ENCODE peak calls at places on chromosomes 5 and 9, in six cellular contexts. C is astrocyte, L is A549, F is fibroblast of lung, O is Karpas-422, R is H9. N is an unnamed sample. For H3K4me1, the result is how much of the 10 kb centered on the place peaks cover.

GRCh38 chr5:59540366-59540765 is 353.2 kb downstream of the PDE4D start:
- DNase-seq in R (no peak), O (no peak), L (no peak), C (no peak), F (no peak), N (no peak)

GRCh38 chr9:130867556-130867955 is 29.1 kb downstream of the QRFP start:
- DNase-seq in C (no peak), O (peak), R (no peak), F (no peak), L (no peak), N (no peak)

GRCh38 chr5:93603191-93603590 is 20.2 kb downstream of the NR2F1 start:
- DNase-seq in C (no peak), F (peak), R (no peak), L (no peak), O (no peak), N (no peak)

GRCh38 chr9:137064027-137064879 is 6.1 kb downstream of the SAPCD2 start:
- DNase-seq in F (no peak), O (peak), R (peak), L (no peak), C (no peak), N (no peak)

GRCh38 chr9:94176582-94176981 is 82.5 kb upstream of the ZNF169 start:
- DNase-seq in F (no peak), R (no peak), O (no peak), L (no peak), C (no peak), N (no peak)

GRCh38 chr9:98215821-98216220 is 23.4 kb upstream of the CORO2A start:
- DNase-seq in L (peak), O (no peak), R (peak), C (no peak), F (no peak), N (peak)

GRCh38 chr9:79670269-79670961 is 98.7 kb downstream of the TLE4 start:
- DNase-seq in R (no peak), O (no peak), F (no peak), C (no peak), L (no peak), N (no peak)

GRCh38 chr9:125153712-125154367 is 10.5 kb upstream of the SCAI start:
- DNase-seq in R (no peak), F (peak), C (peak), L (no peak), O (no peak), N (no peak)

GRCh38 chr9:110936719-110937452 is 101.4 kb downstream of the LPAR1 start:
- DNase-seq in O (no peak), R (no peak), L (no peak), F (peak), C (peak), N (no peak)

GRCh38 chr9:19769213-19769612 is 19.6 kb downstream of the SLC24A2 start:
- DNase-seq in C (no peak), O (no peak), R (no peak), F (no peak), L (no peak), N (no peak)

GRCh38 chr9:105244996-105245719 is 707 bp downstream of the SLC44A1 start:
- DNase-seq in L (peak), R (peak), O (no peak), C (no peak), F (peak), N (peak)

GRCh38 chr5:93584531-93585053 is 1.6 kb downstream of the NR2F1 start:
- DNase-seq in R (no peak), O (no peak), C (no peak), L (no peak), F (no peak), N (no peak)

GRCh38 chr9:88736136-88736637 is 201.2 kb downstream of the NXNL2 start:
- DNase-seq in F (no peak), O (no peak), R (no peak), C (no peak), L (no peak), N (no peak)

GRCh38 chr5:173673295-173674170 is 57.1 kb upstream of the BOD1 start:
- DNase-seq in L (no peak), R (peak), O (no peak), C (no peak), F (no peak), N (no peak)

GRCh38 chr5:111254613-111255012 is 30.4 kb downstream of the CAMK4 start:
- DNase-seq in C (peak), R (no peak), O (no peak), F (peak), L (no peak), N (no peak)

GRCh38 chr5:145787996-145788395 is 47.1 kb downstream of the PRELID2 start:
- DNase-seq in F (no peak), O (no peak), R (no peak), C (no peak), L (no peak), N (no peak)

GRCh38 chr5:44388504-44389409 is 463 bp downstream of the FGF10 start:
- DNase-seq in O (no peak), F (no peak), C (no peak), L (no peak), R (peak), N (peak)

GRCh38 chr5:177447611-177448243 is 1.1 kb downstream of the PRR7 start:
- DNase-seq in F (peak), R (peak), O (peak), C (peak), L (peak), N (peak)

GRCh38 chr9:84773023-84773422 is 103.5 kb downstream of the NTRK2 start:
- DNase-seq in O (no peak), L (no peak), C (peak), R (no peak), F (peak), N (no peak)

GRCh38 chr5:61333351-61334223 is 1.5 kb downstream of the ZSWIM6 start:
- DNase-seq in R (no peak), C (no peak), L (no peak), F (peak), O (peak), N (peak)

GRCh38 chr5:149439899-149440655 is 61.0 kb upstream of the IL17B start:
- DNase-seq in O (no peak), F (peak), C (peak), L (peak), R (peak), N (peak)

GRCh38 chr5:135204151-135204600 is 170.1 kb upstream of the PITX1 start:
- DNase-seq in F (peak), L (no peak), C (peak), R (no peak), O (peak), N (peak)

GRCh38 chr5:180872419-180872818 is 11.3 kb upstream of the ZFP62 start:
- DNase-seq in L (no peak), F (no peak), C (no peak), O (no peak), R (no peak), N (no peak)

GRCh38 chr5:81829242-81829641 is 78.3 kb upstream of the SSBP2 start:
- DNase-seq in O (no peak), R (no peak), L (no peak), F (peak), C (no peak), N (no peak)

GRCh38 chr5:59709346-59709821 is 184.1 kb downstream of the PDE4D start:
- DNase-seq in F (peak), C (no peak), O (no peak), L (no peak), R (peak), N (peak)

DNA sequence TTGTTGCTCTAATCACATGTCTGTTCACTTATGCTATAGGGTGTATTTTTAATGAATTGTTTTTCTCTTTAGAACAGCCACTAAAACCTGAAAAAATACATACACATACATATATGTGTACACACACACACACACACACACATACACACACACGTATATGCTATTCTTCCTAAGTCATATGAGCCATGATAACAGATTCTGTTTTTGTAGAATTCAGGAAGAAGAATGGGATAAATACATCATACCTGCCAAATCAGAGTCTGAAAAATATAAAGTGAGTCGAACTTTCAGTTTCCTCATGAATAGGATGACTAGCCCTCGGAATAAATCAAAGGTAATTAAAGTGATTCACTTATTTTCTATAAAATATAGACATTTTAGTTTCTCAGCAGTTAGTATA is 231.4 kb downstream of the ARHGEF28 start:
- DNase-seq in C (no peak), R (no peak), O (no peak), L (no peak), F (no peak), N (no peak)
- H3K4me1 ChIP-seq in C (under half), R (under half), O (under half), L (under half), F (under half), N (under half)

GRCh38 chr9:92696619-92697018 is 26.7 kb upstream of the IPPK start:
- DNase-seq in L (no peak), R (no peak), O (no peak), F (no peak), C (no peak), N (no peak)
- H3K4me2 ChIP-seq in L (no peak), R (no peak), O (no peak), F (no peak), C (no peak), N (no peak)

GRCh38 chr5:74863726-74864125 is 2.5 kb downstream of the FAM169A start:
- DNase-seq in F (no peak), C (no peak), O (no peak), R (no peak), L (no peak), N (no peak)

GRCh38 chr5:74864823-74865222 is 1.4 kb downstream of the FAM169A start:
- DNase-seq in C (no peak), F (no peak), O (no peak), L (no peak), R (no peak), N (no peak)

GRCh38 chr5:74865799-74866652 is at the start of gene FAM169A:
- DNase-seq in C (peak), F (peak), O (no peak), R (peak), L (peak), N (peak)

GRCh38 chr5:74866653-74867162 is 521 bp upstream of the FAM169A start:
- DNase-seq in C (no peak), L (peak), F (peak), O (no peak), R (peak), N (peak)

DNA sequence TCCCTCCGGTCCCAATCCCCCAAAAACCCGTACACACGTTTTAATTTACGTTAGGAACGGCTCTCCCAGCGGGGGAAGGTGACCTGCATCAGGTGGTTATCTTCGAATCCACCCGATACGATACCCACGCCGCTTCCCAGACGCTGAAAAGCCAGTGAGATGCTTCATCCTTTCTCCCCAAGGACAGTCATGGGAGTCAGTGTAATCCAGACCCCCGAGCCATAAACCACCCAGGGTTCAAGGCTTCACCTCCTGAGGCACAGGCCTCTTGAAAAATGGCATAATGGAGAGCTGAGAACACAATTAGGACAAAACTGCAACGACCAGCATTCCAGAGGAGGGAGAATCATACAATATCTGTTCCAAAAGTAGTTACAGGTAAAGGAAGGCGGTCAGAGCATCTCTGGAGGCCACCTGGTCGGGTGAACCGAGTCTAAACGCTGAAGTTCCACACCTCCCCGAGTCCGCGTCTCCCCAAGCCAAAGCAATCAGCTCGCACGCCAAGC is 841 bp downstream of the FAM169A start:
- DNase-seq in F (no peak), L (no peak), R (no peak), O (no peak), C (no peak), N (no peak)
- H3K4me1 ChIP-seq in F (under half), L (under half), R (under half), O (under half), C (under half), N (under half)

GRCh38 chr5:79509244-79509880 is 4.6 kb downstream of the HOMER1 start:
- DNase-seq in L (no peak), O (no peak), C (no peak), R (no peak), F (no peak), N (no peak)
- H3K4me2 ChIP-seq in L (no peak), O (no peak), C (peak), R (peak), F (no peak), N (no peak)

GRCh38 chr9:77016526-77017504 is 2.6 kb upstream of the FOXB2 start:
- DNase-seq in O (no peak), L (no peak), R (peak), F (no peak), C (no peak), N (peak)

GRCh38 chr9:77016111-77016525 is 3.3 kb upstream of the FOXB2 start:
- DNase-seq in O (no peak), F (no peak), R (peak), L (no peak), C (no peak), N (peak)

GRCh38 chr9:77018058-77019009 is 1.1 kb upstream of the FOXB2 start:
- DNase-seq in L (no peak), C (no peak), R (peak), F (no peak), O (no peak), N (peak)

GRCh38 chr9:77019010-77019809 is at the start of gene FOXB2:
- DNase-seq in O (no peak), C (no peak), L (no peak), R (peak), F (no peak), N (peak)

GRCh38 chr9:77017505-77017894 is 2.0 kb upstream of the FOXB2 start:
- DNase-seq in L (no peak), C (no peak), R (no peak), F (no peak), O (no peak), N (no peak)
- H3K4me1 ChIP-seq in L (under half), C (under half), R (under half), F (under half), O (under half), N (under half)

DNA sequence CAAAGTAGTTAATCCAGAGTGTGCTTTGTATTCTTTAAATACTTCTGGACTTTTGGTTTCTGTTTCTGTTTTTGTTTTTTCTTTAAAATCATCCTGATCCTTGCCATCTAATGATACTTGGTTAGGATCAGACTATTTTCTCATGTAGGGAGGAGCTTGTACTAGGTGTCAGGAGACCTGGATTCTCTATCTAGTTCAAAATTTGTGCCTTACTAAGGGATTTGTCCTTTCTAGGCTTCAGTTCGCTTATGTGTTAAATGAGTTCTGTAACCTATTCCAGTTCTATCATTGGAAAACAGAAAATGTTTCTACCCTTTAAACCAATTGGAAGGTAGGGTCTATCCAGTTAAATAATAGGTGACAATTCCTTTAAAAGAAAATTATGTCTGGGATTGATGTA is 3.3 kb upstream of the MEF2C start:
- DNase-seq in F (no peak), L (no peak), C (no peak), O (peak), R (no peak), N (no peak)
- H3K4me2 ChIP-seq in F (peak), L (no peak), C (no peak), O (peak), R (no peak), N (no peak)

GRCh38 chr5:151155777-151156731 is 1.5 kb downstream of the ANXA6 start:
- DNase-seq in C (peak), L (no peak), O (no peak), R (no peak), F (peak), N (peak)

GRCh38 chr5:151158287-151158661 is 695 bp upstream of the ANXA6 start:
- DNase-seq in F (peak), O (peak), L (no peak), R (peak), C (peak), N (peak)

GRCh38 chr5:151155149-151155776 is 2.3 kb downstream of the ANXA6 start:
- DNase-seq in O (no peak), C (no peak), L (no peak), F (peak), R (no peak), N (no peak)

GRCh38 chr5:151157426-151158286 is at the start of gene ANXA6:
- DNase-seq in C (peak), R (peak), L (peak), O (peak), F (peak), N (peak)

DNA sequence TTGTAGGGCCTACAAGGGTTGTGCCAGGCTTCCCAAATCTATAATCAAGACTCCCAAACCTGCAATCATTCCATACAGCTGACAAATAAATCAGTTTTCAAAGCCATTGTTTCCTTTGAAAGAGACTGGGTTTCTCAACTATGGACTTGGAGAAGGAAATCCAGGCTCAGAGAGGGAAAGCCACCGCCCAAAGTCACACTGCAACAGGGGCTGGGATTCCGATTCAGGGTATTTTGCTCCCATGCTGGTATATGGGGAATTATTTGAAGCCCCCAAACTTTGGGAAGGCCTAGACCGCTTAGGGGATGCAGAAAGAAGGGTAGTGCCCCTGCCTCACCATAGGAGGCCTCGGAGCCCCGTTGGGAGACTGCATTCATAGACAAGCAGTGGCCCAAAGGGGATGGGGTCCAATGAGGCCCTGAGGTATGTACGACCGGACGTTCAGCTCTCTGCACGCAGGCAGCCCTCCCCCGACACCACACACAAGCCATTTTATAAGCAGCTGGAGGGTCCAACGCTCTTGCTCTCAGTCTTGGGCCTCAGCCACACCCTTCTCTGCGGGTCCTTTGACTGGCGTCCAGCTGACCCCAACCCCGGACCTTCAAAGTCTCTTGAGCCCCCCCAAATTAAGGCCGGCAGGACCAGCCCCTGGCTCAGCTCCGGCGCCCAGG is 712 bp downstream of the ANXA6 start:
- DNase-seq in R (peak), L (no peak), O (peak), F (peak), C (no peak), N (peak)
- H3K4me1 ChIP-seq in R (under half), L (under half), O (half or more), F (under half), C (under half), N (under half)

N was measured in mesendoderm.